ENCODE peak calls at places on chromosome 2, in eight cellular contexts. T is PC-3; V is left ventricle myocardium inferior; K is activated naive CD4-positive, alpha-beta T cell treated with anti-CD3 and anti-CD28 coated beads, Interleukin-2, amount 50 U/mL, for 16 hours; Y is CD4-positive, alpha-beta T cell; Z is HEK293T; F is KBM-7; C is mesothelial cell of epicardium. N is an unnamed sample.

GRCh38 chr2:221753401-221753800 is 181.3 kb upstream of the EPHA4 start:
- DNase-seq in C (no peak), T (no peak), K (no peak), V (no peak), Y (no peak), F (no peak), Z (no peak), N (no peak)

GRCh38 chr2:52220393-52220792 is 1188.5 kb upstream of the NRXN1 start:
- DNase-seq in V (peak), C (no peak), Y (no peak), Z (no peak), K (no peak), T (peak), F (no peak), N (no peak)

GRCh38 chr2:121018136-121019057 is 266.6 kb downstream of the TFCP2L1 start:
- DNase-seq in K (no peak), T (no peak), Y (no peak), F (no peak), C (no peak), Z (no peak), V (peak), N (peak)

GRCh38 chr2:140344842-140345241 is 1564.7 kb upstream of the NXPH2 start:
- DNase-seq in T (peak), Z (no peak), C (no peak), K (no peak), V (no peak), Y (no peak), F (no peak), N (no peak)

GRCh38 chr2:20641123-20641985 is 9.5 kb downstream of the HS1BP3 start:
- DNase-seq in Z (no peak), C (no peak), Y (no peak), V (peak), T (peak), K (no peak), F (no peak), N (peak)

GRCh38 chr2:121095257-121096080 is 189.5 kb downstream of the TFCP2L1 start:
- DNase-seq in K (no peak), Z (peak), F (peak), C (peak), V (peak), Y (no peak), T (peak), N (peak)

GRCh38 chr2:38264649-38265322 is 112.3 kb downstream of the ATL2 start:
- DNase-seq in F (peak), T (no peak), V (no peak), Y (no peak), K (no peak), Z (no peak), C (no peak), N (peak)

GRCh38 chr2:79860233-79861058 is 347.6 kb downstream of the CTNNA2 start:
- DNase-seq in T (peak), C (no peak), F (peak), Y (no peak), Z (peak), V (no peak), K (no peak), N (peak)

GRCh38 chr2:43438858-43439655 is 156.8 kb downstream of the THADA start:
- DNase-seq in V (no peak), T (peak), K (no peak), Z (no peak), C (no peak), Y (no peak), F (no peak), N (peak)

GRCh38 chr2:17762457-17762856 is 8.5 kb downstream of the GEN1 start:
- DNase-seq in C (no peak), V (no peak), F (no peak), K (no peak), Z (no peak), Y (no peak), T (no peak), N (peak)

GRCh38 chr2:212288308-212288707 is 250.3 kb downstream of the ERBB4 start:
- DNase-seq in T (no peak), F (no peak), K (no peak), V (no peak), Z (no peak), C (no peak), Y (no peak), N (no peak)

GRCh38 chr2:86251840-86252266 is 52.6 kb downstream of the MRPL35 start:
- DNase-seq in C (no peak), V (peak), Z (no peak), K (no peak), T (no peak), Y (no peak), F (no peak), N (no peak)

GRCh38 chr2:219296142-219296541 is 13.1 kb downstream of the PTPRN start:
- DNase-seq in T (no peak), F (no peak), C (peak), Z (no peak), Y (no peak), V (no peak), K (no peak), N (no peak)

GRCh38 chr2:8578335-8579244 is 103.3 kb upstream of the ID2 start:
- DNase-seq in V (no peak), F (no peak), Z (no peak), K (no peak), C (peak), Y (no peak), T (peak), N (no peak)

GRCh38 chr2:42881732-42882131 is 89.3 kb upstream of the HAAO start:
- DNase-seq in C (peak), T (peak), K (no peak), Z (no peak), Y (no peak), V (no peak), F (no peak), N (no peak)

GRCh38 chr2:46066116-46066515 is 231.1 kb upstream of the EPAS1 start:
- DNase-seq in T (no peak), F (no peak), Z (no peak), K (no peak), Y (no peak), C (no peak), V (no peak), N (peak)

N was measured in fibroblast of lung.